ENCODE peak calls at places on chromosomes 6 and 20, in four cellular contexts. L is naive thymus-derived CD4-positive, alpha-beta T cell; F is right lobe of liver; H is CD8-positive, alpha-beta T cell. W is an unnamed sample.

GRCh38 chr6:13334953-13335352 is 6.6 kb upstream of the TBC1D7 start:
- ATAC-seq in L (no peak), H (no peak), F (no peak), W (no peak)

GRCh38 chr6:69866351-69867074 is at the start of gene COL19A1:
- ATAC-seq in F (peak; percentile 70), L (peak; percentile 63), H (peak; percentile 60), W (peak; percentile 76)

GRCh38 chr6:123604067-123604466 is 32.7 kb downstream of the TRDN start:
- ATAC-seq in H (no peak), L (no peak), F (no peak), W (no peak)

GRCh38 chr6:142404751-142405150 is 102.9 kb downstream of the ADGRG6 start:
- ATAC-seq in F (peak; percentile 15), L (no peak), H (no peak), W (peak; percentile 6)

GRCh38 chr20:11581271-11581670 is 336.4 kb upstream of the BTBD3 start:
- ATAC-seq in L (no peak), F (no peak), H (no peak), W (no peak)

GRCh38 chr20:5535211-5535756 is 214.9 kb upstream of the SHLD1 start:
- ATAC-seq in H (no peak), L (peak; percentile 68), F (peak; percentile 82), W (no peak)

GRCh38 chr20:52429029-52429428 is 237.4 kb upstream of the ZFP64 start:
- ATAC-seq in H (no peak), L (no peak), F (no peak), W (no peak)

GRCh38 chr6:73388433-73388799 is 6.2 kb upstream of the DDX43 start:
- ATAC-seq in H (no peak), F (no peak), L (peak; percentile 21), W (no peak)

GRCh38 chr6:5190467-5190866 is 70.3 kb downstream of the LYRM4 start:
- ATAC-seq in H (no peak), L (no peak), F (peak; percentile 91), W (no peak)

GRCh38 chr20:61733216-61733615 is 332.5 kb downstream of the TAF4 start:
- ATAC-seq in L (no peak), F (no peak), H (no peak), W (no peak)

GRCh38 chr6:138509371-138509770 is 10.1 kb upstream of the NHSL1 start:
- ATAC-seq in L (peak; percentile 52), H (no peak), F (peak; percentile 67), W (no peak)

GRCh38 chr20:49518576-49518975 is 36.1 kb upstream of the KCNB1 start:
- ATAC-seq in F (no peak), H (no peak), L (peak; percentile 45), W (no peak)

GRCh38 chr6:149079911-149080501 is 237.5 kb upstream of the TAB2 start:
- ATAC-seq in H (no peak), F (peak; percentile 32), L (no peak), W (no peak)

GRCh38 chr6:29376003-29376402 is 912 bp upstream of the OR12D3 start:
- ATAC-seq in F (no peak), L (no peak), H (no peak), W (no peak)